ENCODE peak calls at places on chromosome 4, in five cellular contexts. O, L, E, V and W are unnamed samples.

GRCh38 chr4:85543832-85544231 is 68.9 kb downstream of the ARHGAP24 start:
- DNase-seq in O (no peak), L (no peak), E (no peak), V (no peak), W (no peak)

GRCh38 chr4:10416441-10416840 is 40.8 kb downstream of the ZNF518B start:
- DNase-seq in O (no peak), L (no peak), E (no peak), V (no peak), W (no peak)

GRCh38 chr4:119656342-119656741 is 27.7 kb upstream of the PDE5A start:
- DNase-seq in O (no peak), L (no peak), E (no peak), V (no peak), W (no peak)

GRCh38 chr4:90061881-90062280 is 65.3 kb upstream of the CCSER1 start:
- DNase-seq in O (no peak), L (no peak), E (no peak), V (no peak), W (no peak)

GRCh38 chr4:165986956-165987698 is 114.1 kb downstream of the TLL1 start:
- DNase-seq in O (no peak), L (no peak), E (no peak), V (no peak), W (no peak)

GRCh38 chr4:143026459-143027170 is 158.1 kb upstream of the USP38 start:
- DNase-seq in O (no peak), L (no peak), E (no peak), V (no peak), W (no peak)

GRCh38 chr4:9765091-9765490 is 16.3 kb upstream of the DRD5 start:
- DNase-seq in O (no peak), L (peak; percentile 49), E (no peak), V (no peak), W (peak; percentile 15)

GRCh38 chr4:140150886-140151699 is 2.9 kb downstream of the MAML3 start:
- DNase-seq in O (no peak), L (peak; percentile 91), E (peak; percentile 93), V (peak; percentile 92), W (peak; percentile 96)

GRCh38 chr4:107757860-107758476 is 37.9 kb upstream of the PAPSS1 start:
- DNase-seq in O (no peak), L (no peak), E (no peak), V (no peak), W (no peak)

GRCh38 chr4:35725131-35725530 is 519.2 kb downstream of the ARAP2 start:
- DNase-seq in O (no peak), L (no peak), E (no peak), V (no peak), W (no peak)

GRCh38 chr4:172998527-172999469 is 169.8 kb upstream of the GALNT7 start:
- DNase-seq in O (no peak), L (no peak), E (no peak), V (no peak), W (no peak)

GRCh38 chr4:47824844-47825243 is 13.0 kb downstream of the CORIN start:
- DNase-seq in O (no peak), L (no peak), E (peak; percentile 87), V (no peak), W (no peak)

GRCh38 chr4:21765810-21766407 is 182.7 kb downstream of the KCNIP4 start:
- DNase-seq in O (no peak), L (peak; percentile 45), E (no peak), V (no peak), W (peak; percentile 7)

GRCh38 chr4:159428975-159429692 is 326.3 kb downstream of the RAPGEF2 start:
- DNase-seq in O (no peak), L (no peak), E (no peak), V (no peak), W (no peak)

GRCh38 chr4:114926508-114926907 is 186.9 kb downstream of the NDST4 start:
- DNase-seq in O (no peak), L (no peak), E (no peak), V (no peak), W (no peak)

GRCh38 chr4:4857001-4857808 is 2.3 kb upstream of the MSX1 start:
- DNase-seq in O (no peak), L (no peak), E (peak; percentile 7), V (peak; percentile 7), W (no peak)

GRCh38 chr4:4855293-4856070 is 4.0 kb upstream of the MSX1 start:
- DNase-seq in O (no peak), L (no peak), E (peak; percentile 11), V (peak; percentile 13), W (no peak)

GRCh38 chr4:4854649-4855292 is 4.7 kb upstream of the MSX1 start:
- DNase-seq in O (no peak), L (no peak), E (peak; percentile 15), V (peak; percentile 31), W (no peak)

GRCh38 chr4:4857809-4858508 is 1.5 kb upstream of the MSX1 start:
- DNase-seq in O (no peak), L (no peak), E (peak; percentile 7), V (peak; percentile 32), W (no peak)

GRCh38 chr4:4856071-4857000 is 3.1 kb upstream of the MSX1 start:
- DNase-seq in O (no peak), L (peak; percentile 31), E (peak; percentile 13), V (peak; percentile 35), W (no peak)
- H3K4me3 ChIP-seq in O (no peak overlapping the region), L (peak overlapping the region; percentile 31), E (peak overlapping the region; percentile 26), V (peak overlapping the region; percentile 8), W (peak overlapping the region; percentile 19)

GRCh38 chr4:7542781-7543180 is 108.1 kb upstream of the PSAPL1 start:
- DNase-seq in O (no peak), L (no peak), E (no peak), V (no peak), W (no peak)

GRCh38 chr4:7547368-7548040 is 112.8 kb upstream of the PSAPL1 start:
- DNase-seq in O (no peak), L (no peak), E (no peak), V (no peak), W (peak; percentile 59)

GRCh38 chr4:7546809-7547367 is 112.2 kb upstream of the PSAPL1 start:
- DNase-seq in O (no peak), L (no peak), E (no peak), V (no peak), W (no peak)

GRCh38 chr4:7549866-7550265 is 115.1 kb upstream of the PSAPL1 start:
- DNase-seq in O (no peak), L (no peak), E (no peak), V (no peak), W (no peak)

DNA sequence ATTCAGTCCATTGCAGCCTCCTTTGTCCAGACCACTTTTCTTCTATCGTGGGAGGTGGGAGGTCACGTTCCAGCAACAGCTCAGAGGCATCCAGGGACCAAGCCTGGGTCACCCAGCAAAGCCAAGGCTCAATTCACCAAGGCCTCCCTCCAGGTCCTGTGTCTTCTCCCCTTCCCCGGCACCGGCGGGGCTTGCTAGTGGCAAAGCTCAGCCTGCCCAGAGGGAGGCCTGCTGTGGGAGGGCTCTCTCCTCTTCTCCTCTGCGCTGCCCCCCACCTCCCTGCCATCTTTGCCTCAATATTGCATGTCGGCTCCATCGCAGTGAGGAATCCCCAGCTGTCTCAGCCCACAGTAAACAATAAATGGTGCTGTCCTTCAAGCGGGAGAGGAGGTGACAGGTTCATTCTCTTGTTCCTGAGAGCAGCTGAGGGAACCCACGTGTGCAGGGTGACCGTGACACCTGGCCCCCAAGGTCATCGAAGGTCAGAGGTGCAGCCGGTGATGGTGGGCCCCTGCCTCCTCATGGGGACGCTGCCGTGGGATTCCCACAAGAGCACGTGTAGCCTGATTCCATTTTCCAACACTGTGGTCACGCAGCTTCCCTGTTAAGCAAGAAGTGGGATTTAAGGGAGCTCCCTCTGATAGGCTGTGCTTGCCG is 111.5 kb upstream of the PSAPL1 start:
- DNase-seq in O (no peak), L (no peak), E (no peak), V (no peak), W (no peak)
- TF ChIP-seq POLR2A in O (no peak), L (no peak), E (no peak), V (no peak), W (no peak)

GRCh38 chr4:40201898-40202297 is 5.1 kb downstream of the RHOH start:
- DNase-seq in O (no peak), L (no peak), E (no peak), V (no peak), W (no peak)
- H3K27ac ChIP-seq in O (peak overlapping the region; percentile 68), L (no peak overlapping the region), E (no peak overlapping the region), V (no peak overlapping the region), W (no peak overlapping the region)

DNA sequence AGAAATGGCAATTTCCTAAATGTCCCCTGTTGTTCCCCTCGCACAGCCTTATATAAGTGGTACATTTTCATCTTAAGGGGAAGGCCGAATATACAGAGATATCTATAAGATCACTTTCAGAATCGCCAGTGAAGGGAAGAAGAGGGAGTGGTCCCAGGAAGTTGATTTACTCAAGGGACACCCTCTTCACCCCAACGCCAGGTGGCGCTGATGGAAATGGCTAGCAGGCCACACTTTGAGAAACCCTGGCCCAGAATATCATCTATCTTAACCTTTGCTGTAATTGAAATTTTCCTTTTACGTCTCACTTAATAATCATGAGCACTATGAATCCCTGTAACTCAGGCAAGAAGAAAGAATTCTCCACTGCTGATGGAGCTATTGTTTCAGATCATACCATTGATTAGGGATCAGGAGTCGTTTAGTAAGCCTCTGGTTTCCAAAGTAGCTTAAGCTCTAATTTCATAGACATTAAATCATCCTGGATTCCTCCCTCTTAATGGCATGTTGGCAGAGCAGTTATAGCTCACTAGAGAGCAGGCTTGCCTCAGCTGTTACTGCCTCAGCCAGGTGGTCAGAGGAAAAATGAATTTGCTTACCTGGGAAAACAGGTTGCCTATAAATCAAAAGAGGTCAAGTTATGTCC is 941.3 kb upstream of the TENM3 start:
- DNase-seq in O (no peak), L (no peak), E (peak; percentile 29), V (no peak), W (peak; percentile 5)
- H3K4me3 ChIP-seq in O (no peak overlapping the region), L (no peak overlapping the region), E (no peak overlapping the region), V (no peak overlapping the region), W (no peak overlapping the region)

GRCh38 chr4:39697740-39698423 is at the start of gene UBE2K:
- DNase-seq in O (peak; percentile 55), L (peak; percentile 89), E (peak; percentile 94), V (peak; percentile 94), W (peak; percentile 75)
- TF ChIP-seq POLR2A in O (peak; percentile 45), L (peak; percentile 78), E (peak; percentile 75), V (peak; percentile 86), W (peak; percentile 79)